ENCODE peak calls at places on chromosomes 16 and 17, in nine cellular contexts. One of them, this sample, is unnamed.

GRCh38 chr17:44769647-44770084 is 10.9 kb downstream of the ADAM11 start:
- DNase-seq in tibial nerve: no peak
- DNase-seq in K562: no peak
- DNase-seq in suprapubic skin: no peak
- DNase-seq in ovary: no peak
- DNase-seq in transverse colon: no peak
- DNase-seq in A549: no peak
- DNase-seq in sigmoid colon: no peak
- DNase-seq in SK-N-SH: no peak
- DNase-seq in this sample: no peak

GRCh38 chr17:80168371-80168770 is 1.5 kb upstream of the CARD14 start:
- DNase-seq in suprapubic skin: no peak
- DNase-seq in A549: no peak
- DNase-seq in ovary: no peak
- DNase-seq in K562: no peak
- DNase-seq in transverse colon: no peak
- DNase-seq in tibial nerve: no peak
- DNase-seq in sigmoid colon: no peak
- DNase-seq in SK-N-SH: no peak
- DNase-seq in this sample: no peak

GRCh38 chr16:63461248-63461841 is 1425.1 kb upstream of the CDH8 start:
- DNase-seq in ovary: peak
- DNase-seq in SK-N-SH: peak
- DNase-seq in A549: no peak
- DNase-seq in transverse colon: no peak
- DNase-seq in K562: no peak
- DNase-seq in tibial nerve: no peak
- DNase-seq in suprapubic skin: no peak
- DNase-seq in sigmoid colon: no peak
- DNase-seq in this sample: no peak

GRCh38 chr16:21219551-21219950 is 8.2 kb upstream of the ZP2 start:
- DNase-seq in transverse colon: no peak
- DNase-seq in sigmoid colon: no peak
- DNase-seq in A549: no peak
- DNase-seq in tibial nerve: no peak
- DNase-seq in ovary: no peak
- DNase-seq in suprapubic skin: no peak
- DNase-seq in K562: no peak
- DNase-seq in SK-N-SH: no peak
- DNase-seq in this sample: no peak

GRCh38 chr17:13537211-13537610 is 64.5 kb downstream of the HS3ST3A1 start:
- DNase-seq in sigmoid colon: no peak
- DNase-seq in ovary: no peak
- DNase-seq in A549: no peak
- DNase-seq in transverse colon: no peak
- DNase-seq in tibial nerve: no peak
- DNase-seq in SK-N-SH: no peak
- DNase-seq in K562: no peak
- DNase-seq in suprapubic skin: no peak
- DNase-seq in this sample: no peak

GRCh38 chr17:9185688-9186289 is 164.5 kb downstream of the NTN1 start:
- DNase-seq in K562: no peak
- DNase-seq in SK-N-SH: no peak
- DNase-seq in tibial nerve: no peak
- DNase-seq in sigmoid colon: no peak
- DNase-seq in transverse colon: no peak
- DNase-seq in suprapubic skin: no peak
- DNase-seq in ovary: no peak
- DNase-seq in A549: no peak
- DNase-seq in this sample: no peak

GRCh38 chr16:28063047-28063521 is 430 bp downstream of the GSG1L start:
- DNase-seq in transverse colon: no peak
- DNase-seq in suprapubic skin: no peak
- DNase-seq in ovary: no peak
- DNase-seq in SK-N-SH: peak
- DNase-seq in A549: no peak
- DNase-seq in sigmoid colon: no peak
- DNase-seq in K562: no peak
- DNase-seq in tibial nerve: no peak
- DNase-seq in this sample: no peak

GRCh38 chr16:66026931-66027330 is 339.6 kb upstream of the CDH5 start:
- DNase-seq in transverse colon: no peak
- DNase-seq in ovary: no peak
- DNase-seq in SK-N-SH: no peak
- DNase-seq in suprapubic skin: no peak
- DNase-seq in A549: no peak
- DNase-seq in sigmoid colon: no peak
- DNase-seq in K562: no peak
- DNase-seq in tibial nerve: no peak
- DNase-seq in this sample: no peak

GRCh38 chr16:70437017-70437581 is 1.8 kb downstream of the ST3GAL2 start:
- DNase-seq in ovary: peak
- DNase-seq in tibial nerve: no peak
- DNase-seq in suprapubic skin: no peak
- DNase-seq in K562: peak
- DNase-seq in sigmoid colon: no peak
- DNase-seq in A549: no peak
- DNase-seq in SK-N-SH: peak
- DNase-seq in transverse colon: no peak
- DNase-seq in this sample: no peak

GRCh38 chr16:53899471-53899870 is 195.5 kb downstream of the FTO start:
- DNase-seq in K562: no peak
- DNase-seq in ovary: no peak
- DNase-seq in A549: no peak
- DNase-seq in transverse colon: no peak
- DNase-seq in suprapubic skin: no peak
- DNase-seq in SK-N-SH: no peak
- DNase-seq in sigmoid colon: no peak
- DNase-seq in tibial nerve: no peak
- DNase-seq in this sample: no peak

GRCh38 chr17:75152971-75153853 is 1.1 kb downstream of the JPT1 start:
- DNase-seq in sigmoid colon: peak
- DNase-seq in suprapubic skin: peak
- DNase-seq in ovary: peak
- DNase-seq in SK-N-SH: peak
- DNase-seq in tibial nerve: no peak
- DNase-seq in K562: peak
- DNase-seq in transverse colon: peak
- DNase-seq in A549: peak
- DNase-seq in this sample: no peak

GRCh38 chr17:75152523-75152922 is 1.8 kb downstream of the JPT1 start:
- DNase-seq in tibial nerve: no peak
- DNase-seq in K562: no peak
- DNase-seq in SK-N-SH: no peak
- DNase-seq in transverse colon: no peak
- DNase-seq in suprapubic skin: no peak
- DNase-seq in ovary: no peak
- DNase-seq in sigmoid colon: no peak
- DNase-seq in A549: no peak
- DNase-seq in this sample: no peak

GRCh38 chr17:75154195-75155106 is at the start of gene JPT1:
- DNase-seq in K562: peak
- DNase-seq in SK-N-SH: peak
- DNase-seq in tibial nerve: peak
- DNase-seq in ovary: peak
- DNase-seq in A549: peak
- DNase-seq in suprapubic skin: peak
- DNase-seq in transverse colon: peak
- DNase-seq in sigmoid colon: peak
- DNase-seq in this sample: peak

GRCh38 chr17:75153854-75154194 is 488 bp downstream of the JPT1 start:
- DNase-seq in SK-N-SH: no peak
- DNase-seq in sigmoid colon: no peak
- DNase-seq in transverse colon: peak
- DNase-seq in suprapubic skin: peak
- DNase-seq in A549: no peak
- DNase-seq in tibial nerve: no peak
- DNase-seq in K562: no peak
- DNase-seq in ovary: peak
- DNase-seq in this sample: no peak

GRCh38 chr17:75151893-75152292 is 2.4 kb downstream of the JPT1 start:
- DNase-seq in K562: no peak
- DNase-seq in ovary: no peak
- DNase-seq in SK-N-SH: peak
- DNase-seq in sigmoid colon: no peak
- DNase-seq in suprapubic skin: no peak
- DNase-seq in transverse colon: no peak
- DNase-seq in tibial nerve: no peak
- DNase-seq in A549: no peak
- DNase-seq in this sample: no peak
- H3K4me3 ChIP-seq in K562: peak
- H3K4me3 ChIP-seq in ovary: no peak
- H3K4me3 ChIP-seq in SK-N-SH: peak
- H3K4me3 ChIP-seq in sigmoid colon: no peak
- H3K4me3 ChIP-seq in suprapubic skin: no peak
- H3K4me3 ChIP-seq in transverse colon: no peak
- H3K4me3 ChIP-seq in tibial nerve: no peak
- H3K4me3 ChIP-seq in A549: peak
- H3K4me3 ChIP-seq in this sample: no peak

GRCh38 chr16:57530531-57531252 is 5.7 kb downstream of the CCDC102A start:
- DNase-seq in tibial nerve: no peak
- DNase-seq in sigmoid colon: peak
- DNase-seq in suprapubic skin: peak
- DNase-seq in K562: no peak
- DNase-seq in A549: no peak
- DNase-seq in SK-N-SH: peak
- DNase-seq in transverse colon: peak
- DNase-seq in ovary: peak
- DNase-seq in this sample: no peak

GRCh38 chr16:57531253-57531575 is 5.2 kb downstream of the CCDC102A start:
- DNase-seq in sigmoid colon: peak
- DNase-seq in SK-N-SH: peak
- DNase-seq in tibial nerve: no peak
- DNase-seq in transverse colon: no peak
- DNase-seq in A549: no peak
- DNase-seq in K562: no peak
- DNase-seq in ovary: peak
- DNase-seq in suprapubic skin: no peak
- DNase-seq in this sample: no peak

GRCh38 chr16:57528499-57529323 is 7.7 kb downstream of the CCDC102A start:
- DNase-seq in SK-N-SH: peak
- DNase-seq in A549: no peak
- DNase-seq in tibial nerve: no peak
- DNase-seq in transverse colon: peak
- DNase-seq in suprapubic skin: peak
- DNase-seq in ovary: no peak
- DNase-seq in K562: no peak
- DNase-seq in sigmoid colon: peak
- DNase-seq in this sample: peak

GRCh38 chr16:57529324-57530103 is 6.9 kb downstream of the CCDC102A start:
- DNase-seq in ovary: no peak
- DNase-seq in sigmoid colon: peak
- DNase-seq in SK-N-SH: peak
- DNase-seq in transverse colon: peak
- DNase-seq in A549: no peak
- DNase-seq in tibial nerve: no peak
- DNase-seq in K562: no peak
- DNase-seq in suprapubic skin: no peak
- DNase-seq in this sample: no peak

DNA sequence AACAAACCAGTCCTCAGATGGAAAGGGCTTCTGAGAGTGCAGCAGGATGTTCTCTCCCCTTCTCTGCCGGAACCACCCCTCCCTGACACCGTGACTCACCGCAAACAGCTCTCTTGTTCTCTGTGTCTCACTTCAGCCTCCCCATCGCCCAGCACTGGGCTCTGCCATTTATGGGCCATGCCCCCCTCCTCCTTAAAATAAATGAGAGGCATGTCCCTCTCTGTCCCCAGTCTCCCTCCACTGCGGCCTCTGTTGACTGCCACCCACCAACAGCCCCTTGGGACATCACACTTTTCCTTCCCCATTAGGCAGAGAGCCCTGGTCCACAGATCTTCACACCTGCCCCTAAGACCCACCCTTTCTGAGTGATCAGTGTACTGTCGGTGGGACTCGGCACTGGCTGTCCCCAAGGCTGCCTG is 6.3 kb downstream of the CCDC102A start:
- DNase-seq in K562: no peak
- DNase-seq in tibial nerve: no peak
- DNase-seq in transverse colon: peak
- DNase-seq in suprapubic skin: peak
- DNase-seq in SK-N-SH: peak
- DNase-seq in sigmoid colon: peak
- DNase-seq in ovary: no peak
- DNase-seq in A549: no peak
- DNase-seq in this sample: no peak
- TF ChIP-seq EP300 in K562: no peak
- TF ChIP-seq EP300 in tibial nerve: no peak
- TF ChIP-seq EP300 in transverse colon: no peak
- TF ChIP-seq EP300 in suprapubic skin: no peak
- TF ChIP-seq EP300 in SK-N-SH: no peak
- TF ChIP-seq EP300 in sigmoid colon: no peak
- TF ChIP-seq EP300 in ovary: no peak
- TF ChIP-seq EP300 in A549: no peak
- TF ChIP-seq EP300 in this sample: no peak

GRCh38 chr17:43418441-43419374 is 19.9 kb downstream of the ARL4D start:
- DNase-seq in ovary: peak
- DNase-seq in sigmoid colon: peak
- DNase-seq in K562: no peak
- DNase-seq in transverse colon: peak
- DNase-seq in A549: peak
- DNase-seq in tibial nerve: no peak
- DNase-seq in SK-N-SH: no peak
- DNase-seq in suprapubic skin: peak
- DNase-seq in this sample: no peak
- TF ChIP-seq CTCF in ovary: no peak
- TF ChIP-seq CTCF in sigmoid colon: no peak
- TF ChIP-seq CTCF in K562: no peak
- TF ChIP-seq CTCF in transverse colon: no peak
- TF ChIP-seq CTCF in A549: peak
- TF ChIP-seq CTCF in tibial nerve: no peak
- TF ChIP-seq CTCF in SK-N-SH: no peak
- TF ChIP-seq CTCF in suprapubic skin: no peak
- TF ChIP-seq CTCF in this sample: no peak

GRCh38 chr17:75093543-75094158 is 5.9 kb downstream of the SLC16A5 start:
- DNase-seq in SK-N-SH: no peak
- DNase-seq in K562: no peak
- DNase-seq in A549: no peak
- DNase-seq in suprapubic skin: no peak
- DNase-seq in sigmoid colon: no peak
- DNase-seq in ovary: no peak
- DNase-seq in transverse colon: no peak
- DNase-seq in tibial nerve: no peak
- DNase-seq in this sample: peak

GRCh38 chr17:75088465-75088895 is 726 bp downstream of the SLC16A5 start:
- DNase-seq in transverse colon: peak
- DNase-seq in sigmoid colon: no peak
- DNase-seq in tibial nerve: no peak
- DNase-seq in suprapubic skin: no peak
- DNase-seq in K562: no peak
- DNase-seq in ovary: no peak
- DNase-seq in SK-N-SH: no peak
- DNase-seq in A549: no peak
- DNase-seq in this sample: no peak

GRCh38 chr17:75091855-75092327 is 4.1 kb downstream of the SLC16A5 start:
- DNase-seq in tibial nerve: no peak
- DNase-seq in suprapubic skin: no peak
- DNase-seq in K562: peak
- DNase-seq in SK-N-SH: no peak
- DNase-seq in A549: no peak
- DNase-seq in sigmoid colon: no peak
- DNase-seq in ovary: no peak
- DNase-seq in transverse colon: peak
- DNase-seq in this sample: peak

GRCh38 chr17:75088902-75089417 is 1.2 kb downstream of the SLC16A5 start:
- DNase-seq in tibial nerve: no peak
- DNase-seq in suprapubic skin: no peak
- DNase-seq in transverse colon: peak
- DNase-seq in sigmoid colon: no peak
- DNase-seq in A549: peak
- DNase-seq in SK-N-SH: no peak
- DNase-seq in K562: no peak
- DNase-seq in ovary: no peak
- DNase-seq in this sample: peak

GRCh38 chr17:75090871-75091854 is 3.4 kb downstream of the SLC16A5 start:
- DNase-seq in sigmoid colon: no peak
- DNase-seq in tibial nerve: no peak
- DNase-seq in suprapubic skin: no peak
- DNase-seq in SK-N-SH: peak
- DNase-seq in A549: no peak
- DNase-seq in K562: peak
- DNase-seq in transverse colon: peak
- DNase-seq in ovary: peak
- DNase-seq in this sample: peak
- H3K4me3 ChIP-seq in sigmoid colon: no peak
- H3K4me3 ChIP-seq in tibial nerve: no peak
- H3K4me3 ChIP-seq in suprapubic skin: no peak
- H3K4me3 ChIP-seq in SK-N-SH: no peak
- H3K4me3 ChIP-seq in A549: peak
- H3K4me3 ChIP-seq in K562: no peak
- H3K4me3 ChIP-seq in transverse colon: no peak
- H3K4me3 ChIP-seq in ovary: no peak
- H3K4me3 ChIP-seq in this sample: no peak